ENCODE peak calls at places on chromosomes 16 and 17, in seven cellular contexts. B is H1, Y is GM23248, U is MM.1S, D is IMR-90, H is fibroblast of lung, G is K562. P is an unnamed sample.

GRCh38 chr16:57775661-57776469 is 26.4 kb downstream of the KIFC3 start:
- DNase-seq in B (peak), U (no peak), D (no peak), G (no peak), H (no peak), Y (no peak), P (no peak)

GRCh38 chr16:72609933-72610332 is 438.0 kb upstream of the PMFBP1 start:
- DNase-seq in G (no peak), D (no peak), H (no peak), Y (no peak), B (no peak), U (no peak), P (no peak)

GRCh38 chr17:45291170-45291805 is 25.5 kb downstream of the MAP3K14 start:
- DNase-seq in D (no peak), U (no peak), G (no peak), H (no peak), Y (no peak), B (no peak), P (peak)

GRCh38 chr16:85929259-85929704 is 30.3 kb downstream of the IRF8 start:
- DNase-seq in H (no peak), G (no peak), Y (no peak), B (no peak), U (no peak), D (no peak), P (no peak)

GRCh38 chr16:71431991-71432390 is 9.9 kb downstream of the TLE7 start:
- DNase-seq in B (no peak), G (no peak), D (no peak), H (no peak), U (no peak), Y (no peak), P (no peak)

GRCh38 chr17:67183531-67183930 is 61.5 kb downstream of the HELZ start:
- DNase-seq in Y (peak), B (no peak), D (no peak), G (no peak), U (no peak), H (peak), P (no peak)

GRCh38 chr17:38912221-38912813 is 13.1 kb upstream of the LASP1NB start:
- DNase-seq in H (no peak), B (no peak), U (no peak), G (peak), Y (no peak), D (no peak), P (no peak)

GRCh38 chr17:38797828-38798227 is 1.5 kb downstream of the PIP4K2B start:
- DNase-seq in U (no peak), Y (peak), G (no peak), H (no peak), D (peak), B (no peak), P (no peak)

GRCh38 chr17:17564896-17565295 is 26.6 kb downstream of the PEMT start:
- DNase-seq in D (no peak), Y (no peak), U (no peak), G (no peak), B (no peak), H (no peak), P (no peak)

GRCh38 chr17:14779236-14779635 is 478.4 kb downstream of the HS3ST3B1 start:
- DNase-seq in H (no peak), G (no peak), B (no peak), Y (no peak), U (no peak), D (no peak), P (no peak)

GRCh38 chr17:40321502-40322416 is 12.8 kb downstream of the RARA start:
- DNase-seq in H (no peak), B (no peak), D (no peak), U (peak), Y (no peak), G (no peak), P (no peak)

DNA sequence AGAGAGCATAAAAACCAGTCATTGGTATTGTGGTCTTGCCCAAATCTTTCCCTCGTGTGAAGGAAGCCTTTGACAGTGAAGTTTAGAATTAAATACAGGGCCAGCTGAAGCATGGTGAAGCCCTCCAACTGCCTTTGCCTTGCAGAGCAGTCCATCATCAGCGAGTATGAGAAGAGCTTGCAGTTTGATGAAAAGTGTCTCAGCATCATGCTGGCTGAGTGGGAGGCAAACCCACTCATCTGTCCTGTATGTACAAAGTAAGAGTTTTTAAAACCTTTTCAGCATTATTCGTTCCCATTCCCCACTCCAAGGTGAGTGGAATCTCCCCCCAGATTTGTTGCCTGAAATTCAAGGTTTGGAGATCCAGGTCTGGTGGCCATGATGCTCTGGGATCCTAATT is 5.8 kb downstream of the RPAIN start:
- DNase-seq in G (no peak), B (no peak), D (no peak), Y (no peak), U (no peak), H (no peak), P (no peak)
- H2AFZ ChIP-seq in G (no peak), B (no peak), D (no peak), Y (no peak), U (no peak), H (no peak), P (no peak)

GRCh38 chr17:50219939-50220465 is 18.6 kb upstream of the COL1A1 start:
- DNase-seq in Y (peak), H (peak), G (no peak), D (peak), B (no peak), U (no peak), P (no peak)
- H3K27ac ChIP-seq in Y (peak), H (peak), G (no peak), D (peak), B (no peak), U (no peak), P (no peak)

GRCh38 chr17:7216242-7217112 is 3.2 kb downstream of the DLG4 start:
- DNase-seq in G (no peak), H (no peak), Y (peak), D (no peak), U (no peak), B (no peak), P (peak)

GRCh38 chr17:7217113-7217987 is 2.3 kb downstream of the DLG4 start:
- DNase-seq in U (no peak), G (peak), B (no peak), D (peak), H (peak), Y (peak), P (peak)

GRCh38 chr17:7218774-7219173 is 862 bp downstream of the DLG4 start:
- DNase-seq in B (no peak), H (no peak), U (no peak), D (no peak), G (no peak), Y (no peak), P (no peak)

GRCh38 chr17:7219434-7219811 is 213 bp downstream of the DLG4 start:
- DNase-seq in U (no peak), H (no peak), D (no peak), Y (no peak), G (no peak), B (no peak), P (no peak)

DNA sequence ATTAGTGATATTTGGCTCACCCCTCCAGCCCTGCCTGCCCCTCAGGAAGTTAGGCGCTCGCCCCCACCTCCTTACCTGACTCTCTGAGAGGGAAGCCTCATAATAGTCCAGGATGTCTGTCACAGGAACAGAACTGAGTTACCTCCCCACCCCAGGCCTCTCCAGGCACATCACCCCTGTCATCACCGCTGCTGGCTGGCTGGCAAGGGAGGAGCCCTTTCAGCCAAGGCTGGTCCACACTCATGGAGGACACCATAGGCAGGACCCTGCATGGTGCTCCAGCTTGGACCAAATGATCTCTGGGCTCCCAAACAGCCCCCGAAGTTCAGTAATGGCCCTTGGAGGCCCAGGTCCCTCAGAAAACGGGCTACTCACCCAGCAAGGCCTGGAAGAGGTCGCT is 1.5 kb downstream of the DLG4 start:
- DNase-seq in U (no peak), Y (no peak), G (no peak), H (no peak), D (no peak), B (no peak), P (no peak)
- H2AFZ ChIP-seq in U (no peak), Y (peak), G (peak), H (no peak), D (peak), B (no peak), P (no peak)

GRCh38 chr17:74875970-74876593 is 3.3 kb upstream of the FDXR start:
- DNase-seq in H (no peak), Y (no peak), B (no peak), U (no peak), D (no peak), G (peak), P (no peak)

GRCh38 chr17:74875155-74875969 is 2.6 kb upstream of the FDXR start:
- DNase-seq in U (no peak), Y (no peak), G (peak), H (no peak), B (no peak), D (no peak), P (no peak)

GRCh38 chr17:74878658-74879057 is 5.9 kb upstream of the FDXR start:
- DNase-seq in Y (no peak), G (no peak), H (no peak), B (no peak), U (no peak), D (no peak), P (no peak)

GRCh38 chr17:74879308-74879707 is 6.5 kb upstream of the FDXR start:
- DNase-seq in U (no peak), G (no peak), H (no peak), B (no peak), Y (no peak), D (no peak), P (no peak)

GRCh38 chr17:74877592-74878543 is 5.1 kb upstream of the FDXR start:
- DNase-seq in U (no peak), H (no peak), D (no peak), Y (peak), G (peak), B (no peak), P (no peak)
- H3K27ac ChIP-seq in U (no peak), H (no peak), D (no peak), Y (no peak), G (peak), B (no peak), P (no peak)

GRCh38 chr16:61128545-61129323 is 907.5 kb downstream of the CDH8 start:
- DNase-seq in Y (no peak), B (no peak), H (no peak), G (no peak), U (no peak), D (no peak), P (no peak)

GRCh38 chr16:61131447-61131846 is 904.8 kb downstream of the CDH8 start:
- DNase-seq in B (no peak), D (no peak), G (no peak), U (no peak), H (no peak), Y (no peak), P (no peak)
- H2AFZ ChIP-seq in B (peak), D (no peak), G (no peak), U (no peak), H (no peak), Y (no peak), P (no peak)

GRCh38 chr16:17358846-17359245 is 111.9 kb downstream of the XYLT1 start:
- DNase-seq in H (peak), B (no peak), Y (peak), D (no peak), U (no peak), G (no peak), P (no peak)

GRCh38 chr16:17358350-17358749 is 112.4 kb downstream of the XYLT1 start:
- DNase-seq in B (no peak), D (no peak), H (no peak), Y (no peak), U (no peak), G (no peak), P (no peak)

GRCh38 chr16:17360810-17361209 is 110.0 kb downstream of the XYLT1 start:
- DNase-seq in U (no peak), Y (no peak), G (no peak), B (no peak), D (no peak), H (no peak), P (peak)

GRCh38 chr16:17357302-17358062 is 113.3 kb downstream of the XYLT1 start:
- DNase-seq in G (no peak), U (no peak), Y (no peak), H (no peak), D (no peak), B (no peak), P (no peak)

GRCh38 chr16:17359778-17360177 is 111.0 kb downstream of the XYLT1 start:
- DNase-seq in B (no peak), Y (peak), H (peak), U (no peak), D (peak), G (no peak), P (no peak)
- H3K27ac ChIP-seq in B (no peak), Y (peak), H (no peak), U (no peak), D (no peak), G (no peak), P (no peak)

GRCh38 chr17:75500419-75501216 is 14.7 kb downstream of the CASKIN2 start:
- DNase-seq in D (no peak), B (no peak), Y (no peak), G (no peak), U (no peak), H (no peak), P (no peak)
- H2AFZ ChIP-seq in D (no peak), B (no peak), Y (no peak), G (no peak), U (no peak), H (no peak), P (no peak)

P was measured in Karpas-422.